ENCODE peak calls at places on chromosomes 2 and 18, in four cellular contexts. T is activated CD4-positive, alpha-beta T cell treated with anti-CD3 and anti-CD28 coated beads, Interleukin-2, amount 50 U/mL, for 4 hours; A is Caki2; E is activated T-cell treated with anti-CD3 and anti-CD28 coated beads for 1 hour. N is an unnamed sample.

GRCh38 chr2:162244559-162245031 is 1.4 kb upstream of the FAP start:
- DNase-seq in A (peak), T (no peak), E (no peak), N (no peak)

GRCh38 chr2:153163055-153163454 is 315.5 kb downstream of the RPRM start:
- DNase-seq in A (no peak), T (no peak), E (no peak), N (peak)

GRCh38 chr18:44392933-44393332 is 287.8 kb upstream of the SETBP1 start:
- DNase-seq in T (no peak), A (no peak), E (no peak), N (no peak)

GRCh38 chr18:77062518-77063003 is 70.0 kb downstream of the MBP start:
- DNase-seq in T (peak), E (peak), A (no peak), N (no peak)

GRCh38 chr2:9004338-9005204 is 1.1 kb upstream of the MBOAT2 start:
- DNase-seq in A (peak), E (no peak), T (no peak), N (no peak)

GRCh38 chr2:26691881-26692813 is at the start of gene KCNK3:
- DNase-seq in T (peak), A (peak), E (peak), N (peak)

GRCh38 chr2:239269959-239270358 is 130.9 kb downstream of the HDAC4 start:
- DNase-seq in A (no peak), E (no peak), T (no peak), N (no peak)

GRCh38 chr18:22282311-22283235 is 113.2 kb downstream of the GATA6 start:
- DNase-seq in A (peak), E (no peak), T (no peak), N (peak)

GRCh38 chr2:102619414-102620319 is at the start of gene SLC9A2:
- DNase-seq in E (no peak), T (no peak), A (peak), N (peak)

GRCh38 chr2:74618410-74619083 is 29.6 kb downstream of the M1AP start:
- DNase-seq in A (no peak), T (no peak), E (no peak), N (no peak)

N was measured in endodermal cell.